ENCODE peak calls at places on chromosomes 1 and 21, in eight cellular contexts. One of them, this sample, is unnamed. For H3K36me3 and H3K27me3, the result is how much of the 10 kb centered on the place peaks cover.

GRCh38 chr1:37477198-37477931 is 3.0 kb downstream of the ZC3H12A start:
- DNase-seq in GM06990: peak
- DNase-seq in cardiac muscle cell: peak
- DNase-seq in kidney epithelial cell: peak
- DNase-seq in keratinocyte: peak
- DNase-seq in endodermal cell: peak
- DNase-seq in left lung: peak
- DNase-seq in CD8-positive, alpha-beta T cell: peak
- DNase-seq in this sample: no peak

GRCh38 chr1:35591211-35591610 is 18.1 kb downstream of the TFAP2E start:
- DNase-seq in GM06990: no peak
- DNase-seq in cardiac muscle cell: no peak
- DNase-seq in kidney epithelial cell: no peak
- DNase-seq in keratinocyte: no peak
- DNase-seq in endodermal cell: no peak
- DNase-seq in left lung: no peak
- DNase-seq in CD8-positive, alpha-beta T cell: no peak
- DNase-seq in this sample: no peak

GRCh38 chr1:168216171-168216570 is 9.6 kb upstream of the SFT2D2 start:
- DNase-seq in GM06990: no peak
- DNase-seq in cardiac muscle cell: no peak
- DNase-seq in kidney epithelial cell: no peak
- DNase-seq in keratinocyte: no peak
- DNase-seq in endodermal cell: no peak
- DNase-seq in left lung: no peak
- DNase-seq in CD8-positive, alpha-beta T cell: no peak
- DNase-seq in this sample: no peak

GRCh38 chr1:230146709-230147108 is 79.7 kb downstream of the GALNT2 start:
- DNase-seq in GM06990: no peak
- DNase-seq in cardiac muscle cell: no peak
- DNase-seq in kidney epithelial cell: no peak
- DNase-seq in keratinocyte: no peak
- DNase-seq in endodermal cell: no peak
- DNase-seq in left lung: no peak
- DNase-seq in CD8-positive, alpha-beta T cell: no peak
- DNase-seq in this sample: no peak

GRCh38 chr1:20318971-20319370 is 28.3 kb downstream of the VWA5B1 start:
- DNase-seq in GM06990: no peak
- DNase-seq in cardiac muscle cell: no peak
- DNase-seq in kidney epithelial cell: no peak
- DNase-seq in keratinocyte: no peak
- DNase-seq in endodermal cell: no peak
- DNase-seq in left lung: no peak
- DNase-seq in CD8-positive, alpha-beta T cell: no peak
- DNase-seq in this sample: no peak

GRCh38 chr21:45603481-45603880 is 40.0 kb upstream of the PCBP3 start:
- DNase-seq in GM06990: no peak
- DNase-seq in cardiac muscle cell: no peak
- DNase-seq in kidney epithelial cell: no peak
- DNase-seq in keratinocyte: no peak
- DNase-seq in endodermal cell: no peak
- DNase-seq in left lung: no peak
- DNase-seq in CD8-positive, alpha-beta T cell: no peak
- DNase-seq in this sample: no peak

GRCh38 chr1:65279092-65279448 is 30.3 kb upstream of the DNAJC6 start:
- DNase-seq in GM06990: no peak
- DNase-seq in cardiac muscle cell: peak
- DNase-seq in kidney epithelial cell: no peak
- DNase-seq in keratinocyte: no peak
- DNase-seq in endodermal cell: peak
- DNase-seq in left lung: no peak
- DNase-seq in CD8-positive, alpha-beta T cell: no peak
- DNase-seq in this sample: no peak

GRCh38 chr21:44059710-44060109 is 47.5 kb upstream of the PWP2 start:
- DNase-seq in GM06990: no peak
- DNase-seq in cardiac muscle cell: no peak
- DNase-seq in kidney epithelial cell: no peak
- DNase-seq in keratinocyte: no peak
- DNase-seq in endodermal cell: no peak
- DNase-seq in left lung: no peak
- DNase-seq in CD8-positive, alpha-beta T cell: no peak
- DNase-seq in this sample: no peak

GRCh38 chr1:207084701-207085180 is 3.9 kb upstream of the C4BPB start:
- DNase-seq in GM06990: no peak
- DNase-seq in cardiac muscle cell: peak
- DNase-seq in kidney epithelial cell: no peak
- DNase-seq in keratinocyte: no peak
- DNase-seq in endodermal cell: peak
- DNase-seq in left lung: peak
- DNase-seq in CD8-positive, alpha-beta T cell: peak
- DNase-seq in this sample: peak

GRCh38 chr1:113199718-113200455 is 126.9 kb downstream of the LRIG2 start:
- DNase-seq in GM06990: no peak
- DNase-seq in cardiac muscle cell: no peak
- DNase-seq in kidney epithelial cell: no peak
- DNase-seq in keratinocyte: no peak
- DNase-seq in endodermal cell: peak
- DNase-seq in left lung: peak
- DNase-seq in CD8-positive, alpha-beta T cell: no peak
- DNase-seq in this sample: no peak

GRCh38 chr1:2251786-2252185 is 23.7 kb downstream of the SKI start:
- DNase-seq in GM06990: no peak
- DNase-seq in cardiac muscle cell: peak
- DNase-seq in kidney epithelial cell: no peak
- DNase-seq in keratinocyte: no peak
- DNase-seq in endodermal cell: no peak
- DNase-seq in left lung: no peak
- DNase-seq in CD8-positive, alpha-beta T cell: no peak
- DNase-seq in this sample: no peak

GRCh38 chr1:30778156-30778978 is 20.8 kb upstream of the LAPTM5 start:
- DNase-seq in GM06990: no peak
- DNase-seq in cardiac muscle cell: peak
- DNase-seq in kidney epithelial cell: peak
- DNase-seq in keratinocyte: peak
- DNase-seq in endodermal cell: no peak
- DNase-seq in left lung: no peak
- DNase-seq in CD8-positive, alpha-beta T cell: no peak
- DNase-seq in this sample: no peak

GRCh38 chr1:244210884-244211558 is 159.9 kb downstream of the ZBTB18 start:
- DNase-seq in GM06990: no peak
- DNase-seq in cardiac muscle cell: peak
- DNase-seq in kidney epithelial cell: no peak
- DNase-seq in keratinocyte: no peak
- DNase-seq in endodermal cell: peak
- DNase-seq in left lung: no peak
- DNase-seq in CD8-positive, alpha-beta T cell: no peak
- DNase-seq in this sample: peak

GRCh38 chr21:42055425-42055824 is 15.7 kb upstream of the UMODL1 start:
- DNase-seq in GM06990: no peak
- DNase-seq in cardiac muscle cell: no peak
- DNase-seq in kidney epithelial cell: no peak
- DNase-seq in keratinocyte: no peak
- DNase-seq in endodermal cell: no peak
- DNase-seq in left lung: no peak
- DNase-seq in CD8-positive, alpha-beta T cell: no peak
- DNase-seq in this sample: no peak

GRCh38 chr21:33682992-33683627 is 40.8 kb downstream of the ITSN1 start:
- DNase-seq in GM06990: no peak
- DNase-seq in cardiac muscle cell: peak
- DNase-seq in kidney epithelial cell: peak
- DNase-seq in keratinocyte: peak
- DNase-seq in endodermal cell: no peak
- DNase-seq in left lung: no peak
- DNase-seq in CD8-positive, alpha-beta T cell: no peak
- DNase-seq in this sample: no peak

GRCh38 chr1:22731924-22732522 is 21.4 kb downstream of the EPHB2 start:
- DNase-seq in GM06990: no peak
- DNase-seq in cardiac muscle cell: peak
- DNase-seq in kidney epithelial cell: no peak
- DNase-seq in keratinocyte: no peak
- DNase-seq in endodermal cell: peak
- DNase-seq in left lung: no peak
- DNase-seq in CD8-positive, alpha-beta T cell: no peak
- DNase-seq in this sample: no peak

GRCh38 chr21:41835711-41836154 is 43.4 kb downstream of the PRDM15 start:
- DNase-seq in GM06990: no peak
- DNase-seq in cardiac muscle cell: no peak
- DNase-seq in kidney epithelial cell: no peak
- DNase-seq in keratinocyte: no peak
- DNase-seq in endodermal cell: no peak
- DNase-seq in left lung: peak
- DNase-seq in CD8-positive, alpha-beta T cell: no peak
- DNase-seq in this sample: no peak

GRCh38 chr1:37475380-37476086 is 1.2 kb downstream of the ZC3H12A start:
- DNase-seq in GM06990: no peak
- DNase-seq in cardiac muscle cell: no peak
- DNase-seq in kidney epithelial cell: no peak
- DNase-seq in keratinocyte: no peak
- DNase-seq in endodermal cell: no peak
- DNase-seq in left lung: peak
- DNase-seq in CD8-positive, alpha-beta T cell: no peak
- DNase-seq in this sample: no peak

DNA sequence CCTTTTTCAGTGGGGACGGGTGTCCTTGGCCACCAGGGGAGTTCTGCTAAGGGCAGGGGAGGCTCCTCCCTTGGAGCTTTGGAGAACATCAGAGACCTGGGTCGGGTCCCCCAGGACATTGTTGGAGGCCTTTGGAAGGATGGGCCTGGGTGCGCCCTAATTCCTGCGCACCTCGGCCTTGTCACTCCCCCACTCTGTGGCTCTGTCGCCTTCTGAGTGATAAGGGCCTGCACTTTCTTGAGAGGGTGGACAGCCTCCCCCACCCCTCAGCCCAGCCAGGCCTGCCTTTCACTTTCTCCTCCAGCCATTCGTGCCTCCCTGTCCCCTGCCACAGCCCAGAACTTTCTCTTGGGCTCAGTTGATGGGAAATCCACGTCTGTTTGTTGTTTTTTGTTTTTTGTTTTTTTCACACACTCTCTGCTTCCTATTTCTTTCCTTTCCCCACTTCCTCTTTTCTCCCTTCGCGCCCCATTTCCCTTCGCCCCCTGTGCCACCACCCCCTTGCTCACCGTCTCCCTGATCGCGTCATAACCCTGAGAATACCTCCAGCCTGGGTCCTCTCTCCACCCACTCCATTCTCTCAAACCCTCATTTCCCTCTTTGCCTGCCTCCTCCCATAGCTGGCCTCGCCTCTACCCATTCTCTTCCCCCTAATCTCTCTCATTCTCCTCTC is 85.6 kb downstream of the PAX7 start:
- DNase-seq in GM06990: no peak
- DNase-seq in cardiac muscle cell: no peak
- DNase-seq in kidney epithelial cell: no peak
- DNase-seq in keratinocyte: no peak
- DNase-seq in endodermal cell: no peak
- DNase-seq in left lung: no peak
- DNase-seq in CD8-positive, alpha-beta T cell: no peak
- DNase-seq in this sample: no peak
- H3K36me3 ChIP-seq in GM06990: under half
- H3K36me3 ChIP-seq in cardiac muscle cell: under half
- H3K36me3 ChIP-seq in kidney epithelial cell: under half
- H3K36me3 ChIP-seq in keratinocyte: under half
- H3K36me3 ChIP-seq in endodermal cell: under half
- H3K36me3 ChIP-seq in left lung: under half
- H3K36me3 ChIP-seq in CD8-positive, alpha-beta T cell: under half
- H3K36me3 ChIP-seq in this sample: under half

GRCh38 chr1:62941780-62942179 is 157.8 kb downstream of the ATG4C start:
- DNase-seq in GM06990: no peak
- DNase-seq in cardiac muscle cell: no peak
- DNase-seq in kidney epithelial cell: no peak
- DNase-seq in keratinocyte: no peak
- DNase-seq in endodermal cell: no peak
- DNase-seq in left lung: no peak
- DNase-seq in CD8-positive, alpha-beta T cell: no peak
- DNase-seq in this sample: no peak
- H3K27me3 ChIP-seq in GM06990: under half
- H3K27me3 ChIP-seq in cardiac muscle cell: under half
- H3K27me3 ChIP-seq in kidney epithelial cell: under half
- H3K27me3 ChIP-seq in keratinocyte: under half
- H3K27me3 ChIP-seq in endodermal cell: under half
- H3K27me3 ChIP-seq in left lung: under half
- H3K27me3 ChIP-seq in CD8-positive, alpha-beta T cell: under half
- H3K27me3 ChIP-seq in this sample: under half

GRCh38 chr21:17053321-17053720 is 459.5 kb upstream of the CXADR start:
- DNase-seq in GM06990: no peak
- DNase-seq in cardiac muscle cell: no peak
- DNase-seq in kidney epithelial cell: no peak
- DNase-seq in keratinocyte: no peak
- DNase-seq in endodermal cell: no peak
- DNase-seq in left lung: no peak
- DNase-seq in CD8-positive, alpha-beta T cell: no peak
- DNase-seq in this sample: no peak

GRCh38 chr21:17048974-17049373 is 463.9 kb upstream of the CXADR start:
- DNase-seq in GM06990: no peak
- DNase-seq in cardiac muscle cell: no peak
- DNase-seq in kidney epithelial cell: no peak
- DNase-seq in keratinocyte: no peak
- DNase-seq in endodermal cell: no peak
- DNase-seq in left lung: no peak
- DNase-seq in CD8-positive, alpha-beta T cell: no peak
- DNase-seq in this sample: no peak

GRCh38 chr21:17050156-17050555 is 462.7 kb upstream of the CXADR start:
- DNase-seq in GM06990: no peak
- DNase-seq in cardiac muscle cell: no peak
- DNase-seq in kidney epithelial cell: no peak
- DNase-seq in keratinocyte: no peak
- DNase-seq in endodermal cell: no peak
- DNase-seq in left lung: no peak
- DNase-seq in CD8-positive, alpha-beta T cell: no peak
- DNase-seq in this sample: no peak

GRCh38 chr21:17051054-17051453 is 461.8 kb upstream of the CXADR start:
- DNase-seq in GM06990: no peak
- DNase-seq in cardiac muscle cell: peak
- DNase-seq in kidney epithelial cell: no peak
- DNase-seq in keratinocyte: peak
- DNase-seq in endodermal cell: peak
- DNase-seq in left lung: no peak
- DNase-seq in CD8-positive, alpha-beta T cell: no peak
- DNase-seq in this sample: no peak

DNA sequence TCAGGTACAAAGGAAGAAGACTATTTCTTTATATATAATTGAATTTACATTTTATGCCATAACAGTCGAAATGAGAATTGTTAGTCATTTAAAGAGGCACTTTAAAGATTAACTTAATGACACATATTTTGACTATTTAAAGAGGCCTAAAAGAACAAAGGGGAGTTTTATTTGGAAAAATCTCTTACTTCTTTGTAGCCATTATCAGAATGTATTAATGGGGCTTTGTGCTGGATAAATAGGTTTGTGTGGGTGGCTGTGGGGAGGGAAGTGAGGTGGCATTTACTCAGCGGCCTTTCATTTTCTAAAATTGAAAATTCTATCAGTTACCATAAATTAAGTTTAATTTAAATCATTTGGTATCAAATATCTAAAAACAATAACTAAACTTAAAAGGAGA is 462.2 kb upstream of the CXADR start:
- DNase-seq in GM06990: no peak
- DNase-seq in cardiac muscle cell: no peak
- DNase-seq in kidney epithelial cell: no peak
- DNase-seq in keratinocyte: no peak
- DNase-seq in endodermal cell: no peak
- DNase-seq in left lung: no peak
- DNase-seq in CD8-positive, alpha-beta T cell: no peak
- DNase-seq in this sample: no peak
- H3K4me3 ChIP-seq in GM06990: no peak
- H3K4me3 ChIP-seq in cardiac muscle cell: no peak
- H3K4me3 ChIP-seq in kidney epithelial cell: no peak
- H3K4me3 ChIP-seq in keratinocyte: no peak
- H3K4me3 ChIP-seq in endodermal cell: no peak
- H3K4me3 ChIP-seq in left lung: no peak
- H3K4me3 ChIP-seq in CD8-positive, alpha-beta T cell: no peak
- H3K4me3 ChIP-seq in this sample: no peak

GRCh38 chr1:231266811-231267322 is 25.9 kb downstream of the GNPAT start:
- DNase-seq in GM06990: no peak
- DNase-seq in cardiac muscle cell: peak
- DNase-seq in kidney epithelial cell: no peak
- DNase-seq in keratinocyte: no peak
- DNase-seq in endodermal cell: no peak
- DNase-seq in left lung: no peak
- DNase-seq in CD8-positive, alpha-beta T cell: no peak
- DNase-seq in this sample: no peak
- H3K36me3 ChIP-seq in GM06990: under half
- H3K36me3 ChIP-seq in cardiac muscle cell: half or more
- H3K36me3 ChIP-seq in kidney epithelial cell: under half
- H3K36me3 ChIP-seq in keratinocyte: under half
- H3K36me3 ChIP-seq in endodermal cell: half or more
- H3K36me3 ChIP-seq in left lung: half or more
- H3K36me3 ChIP-seq in CD8-positive, alpha-beta T cell: under half
- H3K36me3 ChIP-seq in this sample: under half